ENCODE peak calls at places on chromosomes 4 and X, in nine cellular contexts. X is stimulated activated CD4-positive, alpha-beta T cell treated with anti-CD3 and anti-CD28 coated beads, Interleukin-4, amount 100 ng/mL, for 4 hours; Z is Peyer's patch; V is anterior cingulate cortex; C is stimulated activated CD8-positive, alpha-beta memory T cell treated with anti-CD3 and anti-CD28 coated beads, Interleukin-15, amount 100 ng/mL, for 1 hour; J is MV-4-11; Q is NCI-H1092; R is amygdala; E is astrocyte of the cerebellum. S is an unnamed sample.

GRCh38 chr4:156638332-156638731 is 333.3 kb downstream of the PDGFC start:
- DNase-seq in X (no peak), Z (no peak), V (no peak), C (no peak), J (no peak), Q (no peak), R (no peak), E (peak; percentile 31), S (no peak)

GRCh38 chr4:77232653-77233052 is 75.6 kb downstream of the CCNG2 start:
- DNase-seq in X (no peak), Z (no peak), V (no peak), C (no peak), J (no peak), Q (no peak), R (no peak), E (no peak), S (no peak)

GRCh38 chr4:155787113-155787710 is 28.4 kb downstream of the GUCY1B1 start:
- DNase-seq in X (no peak), Z (no peak), V (no peak), C (no peak), J (peak; percentile 53), Q (no peak), R (no peak), E (peak; percentile 39), S (no peak)

GRCh38 chr4:185508162-185508561 is 27.1 kb downstream of the PDLIM3 start:
- DNase-seq in X (no peak), Z (no peak), V (no peak), C (no peak), J (no peak), Q (no peak), R (no peak), E (no peak), S (no peak)

GRCh38 chr4:170374770-170375169 is 285.0 kb upstream of the AADAT start:
- DNase-seq in X (no peak), Z (peak; percentile 71), V (no peak), C (no peak), J (peak; percentile 39), Q (no peak), R (no peak), E (no peak), S (no peak)

GRCh38 chrX:12974797-12975669 is at the start of gene TMSB4X:
- DNase-seq in X (peak; percentile 78), Z (peak; percentile 93), V (peak; percentile 87), C (peak; percentile 59), J (peak; percentile 77), Q (peak; percentile 70), R (peak; percentile 38), E (no peak), S (peak; percentile 92)

GRCh38 chr4:113504422-113504821 is 257.1 kb downstream of the CAMK2D start:
- DNase-seq in X (no peak), Z (no peak), V (no peak), C (no peak), J (no peak), Q (no peak), R (no peak), E (no peak), S (no peak)

GRCh38 chrX:111339212-111339611 is 68.9 kb upstream of the CAPN6 start:
- DNase-seq in X (no peak), Z (no peak), V (no peak), C (no peak), J (no peak), Q (no peak), R (no peak), E (no peak), S (no peak)

GRCh38 chr4:89537281-89537680 is 229.7 kb upstream of the GPRIN3 start:
- DNase-seq in X (no peak), Z (no peak), V (no peak), C (no peak), J (no peak), Q (no peak), R (no peak), E (no peak), S (no peak)

GRCh38 chr4:10666616-10667015 is 18.0 kb downstream of the CLNK start:
- DNase-seq in X (no peak), Z (no peak), V (no peak), C (no peak), J (no peak), Q (peak; percentile 10), R (no peak), E (no peak), S (no peak)

GRCh38 chr4:14264437-14264836 is 636.9 kb upstream of the BOD1L1 start:
- DNase-seq in X (no peak), Z (no peak), V (no peak), C (no peak), J (peak; percentile 31), Q (no peak), R (no peak), E (no peak), S (no peak)

GRCh38 chrX:120224388-120224787 is 26.2 kb upstream of the ZBTB33 start:
- DNase-seq in X (no peak), Z (no peak), V (no peak), C (no peak), J (no peak), Q (no peak), R (no peak), E (no peak), S (no peak)

GRCh38 chr4:101818362-101818761 is 27.8 kb downstream of the BANK1 start:
- DNase-seq in X (no peak), Z (no peak), V (no peak), C (no peak), J (peak; percentile 12), Q (no peak), R (no peak), E (peak; percentile 71), S (no peak)

GRCh38 chrX:97229318-97229717 is 345.6 kb downstream of the RPA4 start:
- DNase-seq in X (no peak), Z (no peak), V (no peak), C (no peak), J (no peak), Q (no peak), R (no peak), E (no peak), S (no peak)

GRCh38 chr4:24214796-24215195 is 324.9 kb upstream of the PPARGC1A start:
- DNase-seq in X (no peak), Z (no peak), V (no peak), C (no peak), J (no peak), Q (no peak), R (no peak), E (no peak), S (no peak)

GRCh38 chr4:108834167-108834566 is 71.3 kb upstream of the ETNPPL start:
- DNase-seq in X (no peak), Z (no peak), V (no peak), C (no peak), J (no peak), Q (no peak), R (no peak), E (peak; percentile 20), S (no peak)

GRCh38 chr4:112083587-112084347 is 61.5 kb upstream of the FAM241A start:
- DNase-seq in X (no peak), Z (no peak), V (no peak), C (no peak), J (no peak), Q (no peak), R (no peak), E (no peak), S (no peak)

GRCh38 chr4:54912155-54912554 is 213.2 kb downstream of the KDR start:
- DNase-seq in X (no peak), Z (no peak), V (no peak), C (no peak), J (no peak), Q (no peak), R (no peak), E (no peak), S (no peak)

GRCh38 chrX:137031517-137032377 is 2.0 kb downstream of the GPR101 start:
- DNase-seq in X (peak; percentile 48), Z (no peak), V (peak; percentile 5), C (no peak), J (peak; percentile 20), Q (peak; percentile 47), R (no peak), E (no peak), S (no peak)

GRCh38 chr4:136742330-136742729 is 790.0 kb downstream of the PCDH18 start:
- DNase-seq in X (no peak), Z (no peak), V (no peak), C (no peak), J (no peak), Q (no peak), R (no peak), E (no peak), S (no peak)

GRCh38 chr4:52903273-52903672 is 41.2 kb downstream of the RASL11B start:
- DNase-seq in X (no peak), Z (no peak), V (no peak), C (no peak), J (peak; percentile 18), Q (no peak), R (no peak), E (no peak), S (no peak)

GRCh38 chrX:50036481-50036880 is 114.1 kb downstream of the CLCN5 start:
- DNase-seq in X (no peak), Z (no peak), V (no peak), C (no peak), J (no peak), Q (no peak), R (no peak), E (no peak), S (no peak)

GRCh38 chr4:517061-517805 is 18.2 kb downstream of the PIGG start:
- DNase-seq in X (no peak), Z (no peak), V (no peak), C (no peak), J (no peak), Q (no peak), R (no peak), E (no peak), S (no peak)

GRCh38 chr4:118947095-118947494 is 58.4 kb downstream of the SYNPO2 start:
- DNase-seq in X (no peak), Z (no peak), V (no peak), C (no peak), J (no peak), Q (no peak), R (no peak), E (no peak), S (no peak)

GRCh38 chr4:172514011-172514410 is 654.6 kb upstream of the GALNT7 start:
- DNase-seq in X (no peak), Z (no peak), V (no peak), C (no peak), J (no peak), Q (no peak), R (no peak), E (no peak), S (no peak)

GRCh38 chr4:27484216-27484615 is 623.6 kb downstream of the STIM2 start:
- DNase-seq in X (no peak), Z (no peak), V (no peak), C (no peak), J (no peak), Q (no peak), R (no peak), E (no peak), S (no peak)